ENCODE peak calls at places on chromosomes 11 and 22, in nine cellular contexts. B is A549, G is esophagus muscularis mucosa, H is transverse colon, Q is K562, D is tibial nerve, E is GM12878, J is sigmoid colon, O is ovary. S is an unnamed sample.

GRCh38 chr22:36564422-36565151 is 35.6 kb upstream of the EIF3D start:
- DNase-seq in B (no peak), G (no peak), H (no peak), Q (no peak), D (no peak), E (no peak), J (no peak), O (no peak), S (no peak)

GRCh38 chr11:68312780-68313573 is 586 bp downstream of the LRP5 start:
- DNase-seq in B (no peak), G (no peak), H (no peak), Q (peak), D (no peak), E (no peak), J (no peak), O (no peak), S (no peak)

GRCh38 chr11:128544625-128545024 is 42.7 kb downstream of the ETS1 start:
- DNase-seq in B (no peak), G (no peak), H (no peak), Q (no peak), D (no peak), E (no peak), J (no peak), O (no peak), S (no peak)

GRCh38 chr22:50041361-50042065 is 16.6 kb downstream of the TTLL8 start:
- DNase-seq in B (no peak), G (no peak), H (no peak), Q (no peak), D (no peak), E (no peak), J (peak), O (no peak), S (no peak)

GRCh38 chr11:133947298-133947905 is 9.4 kb downstream of the IGSF9B start:
- DNase-seq in B (peak), G (no peak), H (no peak), Q (peak), D (no peak), E (no peak), J (no peak), O (no peak), S (no peak)

GRCh38 chr22:49099496-49100124 is 728.1 kb downstream of the BRD1 start:
- DNase-seq in B (peak), G (no peak), H (no peak), Q (no peak), D (no peak), E (no peak), J (no peak), O (no peak), S (no peak)

GRCh38 chr11:73271936-73272679 is at the start of gene P2RY6:
- DNase-seq in B (peak), G (no peak), H (peak), Q (peak), D (no peak), E (no peak), J (peak), O (no peak), S (peak)

GRCh38 chr11:108216988-108217387 is 5.5 kb downstream of the NPAT start:
- DNase-seq in B (no peak), G (no peak), H (no peak), Q (no peak), D (no peak), E (no peak), J (no peak), O (no peak), S (no peak)

GRCh38 chr11:115901069-115901468 is 396.9 kb upstream of the CADM1 start:
- DNase-seq in B (no peak), G (peak), H (no peak), Q (no peak), D (no peak), E (no peak), J (no peak), O (no peak), S (no peak)

GRCh38 chr22:39684702-39685281 is 114.2 kb downstream of the CACNA1I start:
- DNase-seq in B (no peak), G (no peak), H (no peak), Q (no peak), D (no peak), E (no peak), J (no peak), O (no peak), S (no peak)

GRCh38 chr11:103585401-103585800 is 451.0 kb upstream of the DDI1 start:
- DNase-seq in B (no peak), G (no peak), H (no peak), Q (no peak), D (no peak), E (no peak), J (no peak), O (no peak), S (no peak)

GRCh38 chr22:25076281-25076680 is 123.4 kb upstream of the CRYBB3 start:
- DNase-seq in B (no peak), G (no peak), H (no peak), Q (no peak), D (no peak), E (no peak), J (no peak), O (no peak), S (no peak)

GRCh38 chr11:15434529-15434928 is 319.8 kb downstream of the INSC start:
- DNase-seq in B (no peak), G (peak), H (no peak), Q (no peak), D (no peak), E (no peak), J (no peak), O (no peak), S (no peak)

GRCh38 chr11:110566577-110566976 is 136.8 kb downstream of the FDX1 start:
- DNase-seq in B (no peak), G (no peak), H (no peak), Q (no peak), D (no peak), E (no peak), J (no peak), O (no peak), S (no peak)

GRCh38 chr11:31799036-31799793 is 11.9 kb downstream of the PAX6 start:
- DNase-seq in B (no peak), G (peak), H (no peak), Q (no peak), D (no peak), E (no peak), J (no peak), O (no peak), S (no peak)

GRCh38 chr22:40709752-40710413 is 30.6 kb downstream of the MCHR1 start:
- DNase-seq in B (no peak), G (no peak), H (peak), Q (no peak), D (no peak), E (no peak), J (peak), O (peak), S (no peak)

GRCh38 chr11:125373426-125374391 is 122.4 kb downstream of the FEZ1 start:
- DNase-seq in B (no peak), G (no peak), H (no peak), Q (no peak), D (no peak), E (peak), J (no peak), O (no peak), S (no peak)

GRCh38 chr22:26732284-26732683 is 74.9 kb downstream of the MIAT start:
- DNase-seq in B (no peak), G (no peak), H (no peak), Q (no peak), D (no peak), E (no peak), J (no peak), O (no peak), S (no peak)

GRCh38 chr11:20966489-20966888 is 297.1 kb downstream of the NELL1 start:
- DNase-seq in B (no peak), G (no peak), H (no peak), Q (no peak), D (no peak), E (no peak), J (no peak), O (no peak), S (no peak)

GRCh38 chr11:58164990-58165389 is 23.9 kb upstream of the OR9Q2 start:
- DNase-seq in B (no peak), G (no peak), H (no peak), Q (no peak), D (no peak), E (no peak), J (no peak), O (no peak), S (no peak)

GRCh38 chr11:78690588-78690987 is 115.9 kb upstream of the NARS2 start:
- DNase-seq in B (no peak), G (no peak), H (no peak), Q (no peak), D (no peak), E (no peak), J (no peak), O (no peak), S (no peak)

GRCh38 chr11:27635567-27636037 is 64.7 kb downstream of the BDNF start:
- DNase-seq in B (no peak), G (no peak), H (no peak), Q (no peak), D (no peak), E (no peak), J (no peak), O (no peak), S (no peak)

GRCh38 chr11:95076416-95076815 is 9.7 kb downstream of the SRSF8 start:
- DNase-seq in B (no peak), G (no peak), H (no peak), Q (no peak), D (peak), E (no peak), J (no peak), O (peak), S (peak)

GRCh38 chr22:40855960-40856512 is 403 bp downstream of the ST13 start:
- DNase-seq in B (no peak), G (no peak), H (no peak), Q (peak), D (no peak), E (no peak), J (peak), O (no peak), S (peak)

GRCh38 chr11:62787005-62787759 is at the start of gene TMEM179B:
- DNase-seq in B (peak), G (peak), H (peak), Q (peak), D (peak), E (peak), J (peak), O (peak), S (peak)
- TF ChIP-seq POLR2A in B (peak), G (peak), H (peak), Q (peak), D (peak), E (peak), J (peak), O (peak), S (no peak)

DNA sequence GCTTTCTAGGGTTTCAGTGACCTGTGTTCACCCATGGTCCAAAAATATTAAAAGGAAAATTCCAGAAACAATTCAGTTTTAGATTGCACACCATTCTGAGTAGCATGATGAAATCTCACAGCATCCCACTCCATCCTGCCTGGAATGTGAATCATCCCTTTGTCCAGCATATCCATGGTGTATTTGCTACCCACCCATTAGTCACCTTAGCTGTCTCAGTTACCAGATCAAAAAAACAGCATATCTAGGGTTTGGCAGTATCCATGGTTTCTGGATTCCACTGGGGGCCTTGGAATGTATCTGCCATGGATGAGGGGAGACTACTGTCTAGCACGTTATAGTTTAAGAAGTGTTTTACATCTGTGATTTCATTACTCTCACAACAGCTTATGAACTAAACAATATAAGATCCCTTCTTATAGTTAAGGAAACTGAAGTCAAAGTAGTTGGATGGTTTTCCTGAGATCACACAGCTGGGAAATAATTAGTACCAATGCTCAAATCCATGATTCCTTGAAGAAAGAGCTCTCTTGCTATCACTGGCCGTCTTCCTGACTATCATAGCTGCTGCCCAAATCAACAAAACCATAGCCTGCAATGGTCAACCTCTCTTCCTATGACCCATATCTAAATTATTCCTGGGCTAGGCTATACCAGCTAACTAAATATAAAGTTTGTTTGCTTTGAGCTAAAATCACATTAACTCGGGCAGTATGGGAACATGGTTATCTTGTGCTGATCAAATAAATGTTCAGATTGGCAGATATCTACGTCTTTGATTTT is 122.6 kb downstream of the MICAL2 start:
- DNase-seq in B (peak), G (no peak), H (no peak), Q (no peak), D (no peak), E (no peak), J (no peak), O (no peak), S (no peak)
- TF ChIP-seq EP300 in B (no peak), G (no peak), H (no peak), Q (no peak), D (no peak), E (no peak), J (no peak), O (no peak), S (no peak)

DNA sequence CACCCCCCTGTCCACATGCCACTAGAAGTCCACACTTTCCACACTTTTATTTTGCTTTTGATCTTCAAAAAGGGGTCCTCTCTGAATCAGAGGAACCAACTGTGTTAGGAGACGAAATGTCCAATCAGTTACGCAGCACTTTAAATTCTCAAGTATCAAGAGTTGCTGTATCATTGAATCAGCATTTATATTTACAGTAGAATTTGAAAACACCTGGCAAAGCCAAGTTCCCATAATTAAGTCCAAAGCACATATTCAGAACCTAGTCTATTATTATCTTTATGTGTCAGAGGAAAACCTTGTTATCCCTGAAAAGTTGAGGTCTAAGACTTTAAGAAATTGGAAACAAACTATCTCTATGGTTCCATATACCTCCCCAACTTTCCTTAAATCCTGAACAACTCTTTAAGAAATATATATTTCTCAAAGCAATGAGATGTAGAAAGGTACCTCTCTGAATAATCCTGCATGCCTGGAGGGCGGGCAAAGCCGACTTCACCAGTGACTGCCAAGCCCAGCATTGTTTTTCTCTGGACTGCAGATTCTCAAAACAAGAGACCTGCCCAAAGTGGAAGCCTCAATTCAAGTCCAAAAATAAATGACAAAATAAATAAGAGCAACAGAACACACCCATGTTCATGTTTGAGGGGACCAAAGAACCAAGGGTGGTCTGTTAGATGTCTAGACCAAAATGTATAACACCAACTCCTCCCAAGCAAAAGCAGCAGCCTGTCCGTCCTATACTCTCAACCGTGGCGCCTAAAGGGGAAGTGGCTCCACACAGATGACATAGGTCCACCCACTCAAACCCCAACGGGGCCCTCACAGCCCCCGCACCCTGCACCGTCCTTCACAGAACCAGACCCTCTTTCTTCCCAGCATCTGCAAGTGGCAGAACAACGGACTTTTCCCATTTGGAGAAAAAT is 76.0 kb upstream of the ARFGAP3 start:
- DNase-seq in B (no peak), G (no peak), H (no peak), Q (peak), D (no peak), E (peak), J (no peak), O (no peak), S (no peak)
- H3K4me3 ChIP-seq in B (no peak), G (peak), H (no peak), Q (no peak), D (no peak), E (peak), J (peak), O (no peak), S (no peak)

DNA sequence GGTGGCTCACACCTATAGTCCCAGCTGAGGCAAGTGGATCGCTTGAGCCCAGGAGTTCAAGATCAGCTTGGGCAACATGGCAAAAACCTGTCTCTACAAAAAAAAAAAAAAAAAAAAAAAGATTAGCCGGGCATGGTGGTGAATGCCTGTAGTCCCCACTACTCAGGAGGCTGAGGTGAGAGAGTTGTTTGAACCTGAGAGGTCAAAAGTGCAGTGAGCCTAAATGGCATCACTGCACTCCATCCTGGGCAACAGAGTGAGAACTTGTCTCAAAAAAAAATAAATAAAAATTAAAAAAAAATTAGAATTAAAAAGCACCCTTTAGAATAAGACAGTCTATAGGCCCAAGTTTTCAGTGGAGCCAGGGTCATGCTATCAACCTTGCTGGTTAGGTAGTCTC is 95.5 kb downstream of the PDHX start:
- DNase-seq in B (no peak), G (no peak), H (no peak), Q (no peak), D (no peak), E (no peak), J (no peak), O (no peak), S (no peak)
- TF ChIP-seq POLR2A in B (no peak), G (no peak), H (no peak), Q (no peak), D (no peak), E (no peak), J (no peak), O (no peak), S (no peak)

DNA sequence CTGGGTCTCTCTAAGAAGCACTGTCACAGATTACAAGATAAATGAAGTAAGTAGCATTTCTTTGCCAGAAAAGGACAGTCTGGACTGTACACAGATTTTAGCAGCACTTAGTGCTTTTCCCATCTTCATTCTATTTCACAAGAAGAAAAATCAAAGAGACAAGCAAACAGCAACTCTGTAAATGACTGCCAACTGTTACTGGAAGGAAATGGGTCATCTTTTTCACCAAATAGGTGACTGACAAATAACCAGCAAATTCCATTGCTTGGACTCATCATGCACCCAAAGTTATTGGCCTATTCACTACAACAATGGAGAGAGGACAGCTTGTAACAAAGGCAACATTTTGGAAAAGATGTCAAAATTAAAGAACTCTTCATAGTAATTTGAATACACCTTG is 28.9 kb upstream of the CARD18 start:
- DNase-seq in B (no peak), G (no peak), H (no peak), Q (no peak), D (no peak), E (no peak), J (no peak), O (no peak), S (no peak)
- TF ChIP-seq EP300 in B (no peak), G (no peak), H (no peak), Q (no peak), D (no peak), E (no peak), J (no peak), O (no peak), S (no peak)

GRCh38 chr11:122309262-122309925 is 193.4 kb upstream of the BLID start:
- DNase-seq in B (no peak), G (no peak), H (no peak), Q (no peak), D (no peak), E (no peak), J (no peak), O (no peak), S (no peak)
- H3K4me3 ChIP-seq in B (no peak), G (peak), H (no peak), Q (no peak), D (no peak), E (no peak), J (peak), O (no peak), S (no peak)

GRCh38 chr11:119918356-119918755 is 189.4 kb upstream of the NECTIN1 start:
- DNase-seq in B (no peak), G (no peak), H (no peak), Q (no peak), D (no peak), E (no peak), J (no peak), O (no peak), S (no peak)
- TF ChIP-seq POLR2A in B (no peak), G (no peak), H (no peak), Q (no peak), D (no peak), E (no peak), J (no peak), O (no peak), S (no peak)